ENCODE peak calls at places on chromosomes 16 and 17, in seven cellular contexts. N, R, D, C, B, G and Z are unnamed samples. For H3K4me1 and H3K27me3, the result is how much of the 10 kb centered on the place peaks cover.

GRCh38 chr16:46803373-46803772 is 27.6 kb downstream of the C16orf87 start:
- DNase-seq in C (no peak), G (no peak), B (no peak), D (no peak), R (no peak), N (no peak), Z (no peak)

GRCh38 chr17:46944931-46945330 is 22.0 kb downstream of the GOSR2 start:
- DNase-seq in D (no peak), N (no peak), G (no peak), C (no peak), B (no peak), R (no peak), Z (no peak)

GRCh38 chr16:54813778-54814177 is 116.9 kb upstream of the IRX5 start:
- DNase-seq in R (no peak), C (no peak), G (no peak), B (no peak), D (no peak), N (no peak), Z (no peak)

GRCh38 chr16:65122974-65123845 is 1.3 kb upstream of the CDH11 start:
- DNase-seq in C (peak), D (peak), B (peak), N (peak), G (no peak), R (no peak), Z (peak)

GRCh38 chr17:17151541-17151940 is 54.6 kb downstream of the PLD6 start:
- DNase-seq in B (no peak), D (peak), C (no peak), G (no peak), N (no peak), R (peak), Z (no peak)

GRCh38 chr17:3918372-3919122 is 2.3 kb upstream of the P2RX1 start:
- DNase-seq in G (no peak), R (no peak), B (peak), D (no peak), C (no peak), N (no peak), Z (no peak)

GRCh38 chr17:80252871-80253270 is 7.8 kb upstream of the RNF213 start:
- DNase-seq in N (no peak), G (peak), B (no peak), C (peak), D (no peak), R (peak), Z (no peak)

GRCh38 chr16:11672206-11673090 is 4.2 kb downstream of the SNN start:
- DNase-seq in N (no peak), D (no peak), C (peak), G (peak), R (no peak), B (peak), Z (no peak)

GRCh38 chr17:41211845-41212466 is 14.5 kb upstream of the KRTAP9-2 start:
- DNase-seq in D (peak), B (no peak), R (peak), G (no peak), N (no peak), C (no peak), Z (no peak)

GRCh38 chr17:28045304-28045703 is 2.8 kb downstream of the NLK start:
- DNase-seq in C (no peak), B (no peak), G (no peak), N (no peak), R (no peak), D (no peak), Z (no peak)

GRCh38 chr16:69511641-69512040 is 54.1 kb upstream of the NFAT5 start:
- DNase-seq in D (no peak), G (no peak), R (no peak), C (no peak), B (no peak), N (no peak), Z (no peak)

GRCh38 chr17:17180141-17180603 is 26.0 kb downstream of the PLD6 start:
- DNase-seq in N (no peak), D (no peak), B (peak), G (no peak), C (no peak), R (no peak), Z (no peak)

GRCh38 chr17:76265624-76266243 is 586 bp downstream of the UBALD2 start:
- DNase-seq in D (peak), C (peak), R (peak), B (peak), N (peak), G (peak), Z (peak)

GRCh38 chr16:27840311-27841060 is 223.0 kb downstream of the GSG1L start:
- DNase-seq in G (no peak), R (no peak), C (no peak), N (no peak), D (no peak), B (no peak), Z (no peak)

GRCh38 chr16:66486199-66486772 is 59.2 kb downstream of the BEAN1 start:
- DNase-seq in D (no peak), G (no peak), C (peak), N (no peak), R (no peak), B (no peak), Z (no peak)

GRCh38 chr17:63932008-63932561 is at the start of gene CD79B:
- DNase-seq in C (peak), G (peak), N (peak), B (peak), R (no peak), D (no peak), Z (no peak)

GRCh38 chr16:76204249-76204648 is 73.0 kb upstream of the CNTNAP4 start:
- DNase-seq in N (no peak), D (no peak), B (no peak), C (no peak), G (no peak), R (no peak), Z (no peak)

GRCh38 chr17:40113110-40113960 is 8.4 kb upstream of the MSL1 start:
- DNase-seq in N (peak), G (peak), C (peak), B (peak), D (peak), R (peak), Z (peak)

GRCh38 chr17:81097134-81097942 is 62.4 kb downstream of the BAIAP2 start:
- DNase-seq in G (peak), N (peak), D (peak), B (peak), C (peak), R (peak), Z (peak)

GRCh38 chr16:84861671-84862070 is 41.9 kb downstream of the CRISPLD2 start:
- DNase-seq in D (no peak), C (no peak), R (no peak), N (no peak), B (no peak), G (no peak), Z (no peak)

GRCh38 chr16:77376358-77376757 is 58.5 kb downstream of the ADAMTS18 start:
- DNase-seq in B (no peak), D (no peak), C (no peak), G (no peak), N (no peak), R (no peak), Z (no peak)

GRCh38 chr17:48472485-48473281 is 42.7 kb upstream of the SKAP1 start:
- DNase-seq in C (no peak), R (peak), G (no peak), B (no peak), D (peak), N (no peak), Z (no peak)

GRCh38 chr16:84606081-84606875 is 11.6 kb downstream of the COTL1 start:
- DNase-seq in R (no peak), N (no peak), G (peak), C (peak), D (no peak), B (no peak), Z (no peak)

GRCh38 chr16:29675811-29676643 is 3.0 kb upstream of the QPRT start:
- DNase-seq in B (no peak), R (peak), D (peak), C (no peak), G (no peak), N (no peak), Z (no peak)

GRCh38 chr16:50517450-50518252 is 30.5 kb upstream of the NKD1 start:
- DNase-seq in B (no peak), G (no peak), R (no peak), N (no peak), D (no peak), C (no peak), Z (no peak)

GRCh38 chr17:34384822-34385605 is 22.0 kb upstream of the CCL1 start:
- DNase-seq in R (no peak), C (no peak), N (no peak), B (no peak), D (no peak), G (no peak), Z (no peak)

GRCh38 chr16:2500937-2501750 is 12.6 kb upstream of the ATP6V0C start:
- DNase-seq in N (peak), G (peak), C (peak), B (peak), R (peak), D (peak), Z (peak)

GRCh38 chr16:81531415-81531814 is 86.8 kb downstream of the CMIP start:
- DNase-seq in G (no peak), D (no peak), B (no peak), N (no peak), R (peak), C (peak), Z (no peak)

GRCh38 chr17:41588126-41588810 is 1.6 kb upstream of the KRT14 start:
- DNase-seq in C (no peak), D (no peak), G (no peak), N (no peak), B (no peak), R (peak), Z (no peak)

GRCh38 chr17:36069131-36069530 is 5.1 kb downstream of the CCL18 start:
- DNase-seq in R (no peak), N (no peak), G (no peak), B (no peak), D (no peak), C (no peak), Z (no peak)

GRCh38 chr17:63263053-63263452 is 183.1 kb downstream of the CYB561 start:
- DNase-seq in D (no peak), G (no peak), B (no peak), N (no peak), R (no peak), C (no peak), Z (no peak)

GRCh38 chr16:87681990-87682570 is 79.8 kb downstream of the JPH3 start:
- DNase-seq in D (peak), C (no peak), G (no peak), N (no peak), R (peak), B (no peak), Z (no peak)

DNA sequence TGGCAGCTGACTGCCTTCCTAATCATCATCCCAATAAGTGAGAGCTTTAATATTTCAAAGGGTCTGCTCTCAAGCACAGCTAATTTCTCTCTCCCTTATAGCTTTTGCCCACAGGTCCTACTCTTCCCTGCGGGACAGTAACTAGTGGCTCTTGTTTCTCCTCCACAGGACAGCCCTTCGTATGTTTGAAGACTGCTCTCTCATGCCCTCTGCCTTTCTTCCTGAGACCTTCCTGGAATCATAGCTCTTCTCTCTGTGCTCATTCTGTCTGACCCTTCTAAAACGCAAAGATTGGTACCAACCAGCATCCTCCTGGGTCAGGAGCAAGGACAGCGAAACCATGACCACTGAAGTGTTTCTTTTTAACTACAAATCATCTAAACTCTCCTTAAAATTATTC is 168.9 kb downstream of the GRIN2A start:
- DNase-seq in C (no peak), B (no peak), G (no peak), D (no peak), N (no peak), R (no peak), Z (no peak)
- H3K4me1 ChIP-seq in C (under half), B (under half), G (under half), D (under half), N (under half), R (under half), Z (under half)

GRCh38 chr17:67854378-67854777 is 29.1 kb downstream of the BPTF start:
- DNase-seq in B (no peak), G (no peak), D (no peak), N (no peak), C (no peak), R (no peak), Z (no peak)
- H3K27me3 ChIP-seq in B (under half), G (under half), D (under half), N (under half), C (under half), R (under half), Z (under half)

GRCh38 chr17:50192116-50192872 is 9.1 kb downstream of the COL1A1 start:
- DNase-seq in R (no peak), D (no peak), C (no peak), B (no peak), N (no peak), G (no peak), Z (no peak)
- H3K4me1 ChIP-seq in R (under half), D (half or more), C (under half), B (under half), N (under half), G (under half), Z (under half)

DNA sequence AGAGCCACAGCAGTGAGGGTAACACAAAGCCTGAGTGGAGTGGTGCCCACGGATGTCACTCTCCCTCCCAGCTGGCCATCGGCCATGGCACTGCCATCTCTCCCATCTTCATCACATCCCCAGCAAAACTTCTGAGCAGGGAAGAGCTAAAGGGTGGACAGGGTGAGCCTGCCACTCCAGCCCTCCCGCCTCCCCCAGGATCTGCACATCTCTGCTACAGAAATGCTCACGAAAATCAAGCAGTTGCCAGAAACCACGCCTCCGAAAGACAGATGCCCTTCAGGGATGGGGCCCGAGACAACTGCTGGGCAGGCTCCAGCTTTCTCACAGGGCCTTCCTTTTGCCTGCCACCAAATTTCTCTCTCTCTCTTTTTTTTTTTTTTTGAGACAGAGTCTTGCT is 3.6 kb downstream of the GRIN2C start:
- DNase-seq in G (no peak), D (no peak), B (no peak), R (no peak), N (peak), C (no peak), Z (peak)
- H3K27me3 ChIP-seq in G (under half), D (half or more), B (under half), R (under half), N (under half), C (under half), Z (under half)

DNA sequence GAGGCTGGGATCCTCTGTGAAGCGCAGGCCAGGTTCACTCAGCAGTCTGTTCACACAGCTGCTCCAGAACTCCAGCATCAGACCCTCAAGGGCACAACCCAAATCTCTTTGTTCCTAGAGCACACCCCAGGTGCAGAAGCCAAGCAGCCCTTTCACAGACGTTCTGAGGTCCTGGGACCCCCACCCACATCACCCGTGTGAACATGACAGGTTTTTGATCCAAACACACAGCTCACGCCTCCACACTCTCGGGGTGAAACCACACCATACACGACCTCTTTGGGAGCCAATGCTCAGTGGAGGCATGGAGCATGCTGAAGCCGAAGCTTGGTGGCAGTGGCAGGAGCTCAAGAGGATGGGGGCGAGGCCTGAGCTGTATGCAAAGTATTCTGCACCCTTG is 97.4 kb downstream of the ZNF778 start:
- DNase-seq in C (no peak), G (no peak), B (no peak), N (no peak), D (no peak), R (no peak), Z (no peak)
- H3K4me1 ChIP-seq in C (under half), G (half or more), B (half or more), N (under half), D (under half), R (half or more), Z (under half)

GRCh38 chr16:48499822-48500440 is 110.0 kb downstream of the N4BP1 start:
- DNase-seq in C (peak), D (peak), N (peak), G (no peak), B (peak), R (peak), Z (peak)
- H3K27me3 ChIP-seq in C (under half), D (under half), N (under half), G (under half), B (under half), R (under half), Z (under half)

GRCh38 chr16:23024044-23024443 is 125.2 kb downstream of the USP31 start:
- DNase-seq in G (no peak), R (no peak), B (no peak), N (no peak), C (no peak), D (no peak), Z (no peak)
- H3K4me1 ChIP-seq in G (under half), R (under half), B (under half), N (under half), C (under half), D (under half), Z (under half)